ENCODE peak calls at places on chromosome 14, in six cellular contexts. C is pulmonary artery endothelial cell; E is stimulated activated naive CD4-positive, alpha-beta T cell; F is activated T-helper 1 cell treated with anti-CD3 and anti-CD28 coated beads, Interleukin-2, amount 50 U/mL, for 16 hours; L is non-pigmented ciliary epithelial cell; G is ecto neural progenitor cell. N is an unnamed sample.
A peak's percentile ranks its signal among the peaks of the same experiment; 100 is the strongest.

GRCh38 chr14:92638904-92639303 is 109.5 kb downstream of the LGMN start:
- DNase-seq in F (no peak), L (no peak), E (no peak), C (no peak), G (no peak), N (no peak)

GRCh38 chr14:68255697-68256178 is 436.2 kb downstream of the RAD51B start:
- DNase-seq in F (no peak), L (no peak), C (no peak), E (no peak), G (no peak), N (no peak)

GRCh38 chr14:39469094-39469710 is 37.0 kb upstream of the FBXO33 start:
- DNase-seq in G (peak; percentile 57), L (no peak), E (no peak), C (no peak), F (no peak), N (no peak)

GRCh38 chr14:77239412-77239811 is 31.6 kb downstream of the NGB start:
- DNase-seq in E (no peak), G (no peak), C (no peak), F (no peak), L (no peak), N (no peak)

GRCh38 chr14:64723691-64724577 is 19.7 kb downstream of the PLEKHG3 start:
- DNase-seq in F (no peak), G (no peak), L (no peak), C (no peak), E (no peak), N (peak; percentile 77)

GRCh38 chr14:61690982-61691381 is 4.3 kb upstream of the HIF1A start:
- DNase-seq in E (no peak), L (no peak), C (no peak), F (no peak), G (no peak), N (no peak)

GRCh38 chr14:79914595-79914994 is 296.7 kb downstream of the DIO2 start:
- DNase-seq in E (no peak), C (no peak), G (no peak), L (no peak), F (no peak), N (no peak)

GRCh38 chr14:38174721-38175120 is 33.0 kb upstream of the SSTR1 start:
- DNase-seq in F (no peak), E (no peak), L (no peak), C (no peak), G (no peak), N (peak; percentile 64)

GRCh38 chr14:24430143-24430681 is 458 bp downstream of the KHNYN start:
- DNase-seq in F (no peak), G (no peak), E (peak; percentile 37), C (peak; percentile 36), L (peak; percentile 8), N (no peak)

GRCh38 chr14:30417121-30417520 is 141.8 kb upstream of the G2E3 start:
- DNase-seq in L (no peak), E (no peak), C (no peak), F (no peak), G (no peak), N (no peak)

GRCh38 chr14:95891742-95892141 is 15.1 kb downstream of the TUNAR start:
- DNase-seq in C (no peak), G (no peak), F (no peak), L (no peak), E (no peak), N (peak; percentile 68)

GRCh38 chr14:86574026-86574777 is 1044.3 kb downstream of the FLRT2 start:
- DNase-seq in F (no peak), E (no peak), L (no peak), C (no peak), G (no peak), N (no peak)

GRCh38 chr14:64759555-64759938 is 55.3 kb downstream of the PLEKHG3 start:
- DNase-seq in G (no peak), E (no peak), F (no peak), C (no peak), L (no peak), N (no peak)

GRCh38 chr14:52043690-52044089 is 25.2 kb downstream of the NID2 start:
- DNase-seq in L (no peak), G (peak; percentile 71), F (no peak), C (no peak), E (no peak), N (no peak)

GRCh38 chr14:94049625-94050023 is 23.5 kb downstream of the OTUB2 start:
- DNase-seq in G (peak; percentile 16), E (no peak), L (no peak), C (no peak), F (no peak), N (no peak)

GRCh38 chr14:56173360-56173922 is 55.2 kb downstream of the PELI2 start:
- DNase-seq in L (no peak), C (no peak), G (no peak), E (no peak), F (no peak), N (no peak)

GRCh38 chr14:105857223-105857815 is 330.9 kb downstream of the TMEM121 start:
- DNase-seq in C (no peak), L (no peak), E (no peak), F (no peak), G (peak; percentile 12), N (no peak)

GRCh38 chr14:67683821-67684220 is 9.4 kb upstream of the VTI1B start:
- DNase-seq in L (no peak), G (no peak), F (no peak), E (no peak), C (no peak), N (peak; percentile 88)

GRCh38 chr14:103871596-103872480 is 24.5 kb upstream of the PPP1R13B start:
- DNase-seq in F (peak; percentile 63), L (no peak), C (no peak), G (peak; percentile 73), E (peak; percentile 63), N (no peak)

GRCh38 chr14:104681689-104682074 is 7.7 kb upstream of the INF2 start:
- DNase-seq in C (peak; percentile 78), E (no peak), G (peak; percentile 84), F (no peak), L (no peak), N (no peak)

GRCh38 chr14:104139460-104140212 is 1.2 kb downstream of the KIF26A start:
- DNase-seq in G (peak; percentile 66), E (no peak), C (no peak), F (no peak), L (no peak), N (no peak)

GRCh38 chr14:92649934-92650545 is 98.4 kb downstream of the LGMN start:
- DNase-seq in C (no peak), L (no peak), F (no peak), G (no peak), E (no peak), N (no peak)

GRCh38 chr14:102902523-102903247 is 19.8 kb upstream of the AMN start:
- DNase-seq in G (no peak), F (no peak), C (no peak), L (no peak), E (no peak), N (no peak)

GRCh38 chr14:21534576-21534975 is 8.4 kb upstream of the SALL2 start:
- DNase-seq in F (no peak), L (no peak), C (no peak), G (no peak), E (no peak), N (no peak)

GRCh38 chr14:36339817-36340216 is 19.4 kb upstream of the MBIP start:
- DNase-seq in E (no peak), L (no peak), G (no peak), F (no peak), C (no peak), N (no peak)

GRCh38 chr14:92552066-92552465 is 38.5 kb downstream of the RIN3 start:
- DNase-seq in E (no peak), L (no peak), C (no peak), G (no peak), F (no peak), N (no peak)

N was measured in epithelial cell of proximal tubule.